ENCODE peak calls at places on chromosomes 1 and 21, in five cellular contexts. Z is SHP77; M is NCI-H2171 treated with DMSO at 0.1 percent for 48 hours; P is activated T-cell treated with anti-CD3 and anti-CD28 coated beads, Interleukin-2, amount 50 U/mL, for 1 hour; Y is stimulated activated CD4-positive, alpha-beta T cell treated with anti-CD3 and anti-CD28 coated beads, Interleukin-2, amount 100 ng/mL, for 48 hours. Q is an unnamed sample.

GRCh38 chr1:3618576-3618903 is 6.3 kb upstream of the TPRG1L start:
- DNase-seq in Z (no peak), M (no peak), P (no peak), Y (no peak), Q (no peak)

GRCh38 chr1:12184008-12184681 is 17.4 kb downstream of the TNFRSF1B start:
- DNase-seq in Z (no peak), M (no peak), P (no peak), Y (no peak), Q (no peak)

GRCh38 chr1:86650065-86650464 is 54.3 kb upstream of the SH3GLB1 start:
- DNase-seq in Z (no peak), M (no peak), P (no peak), Y (no peak), Q (no peak)

GRCh38 chr1:1359668-1360468 is 1.5 kb upstream of the MXRA8 start:
- DNase-seq in Z (no peak), M (no peak), P (no peak), Y (no peak), Q (no peak)

GRCh38 chr1:244969355-244970235 is 105.3 kb upstream of the HNRNPU start:
- DNase-seq in Z (peak; percentile 85), M (peak; percentile 86), P (peak; percentile 75), Y (peak; percentile 35), Q (peak; percentile 96)

GRCh38 chr21:43645414-43645891 is 13.8 kb downstream of the HSF2BP start:
- DNase-seq in Z (peak; percentile 70), M (peak; percentile 45), P (no peak), Y (peak; percentile 11), Q (peak; percentile 76)

GRCh38 chr1:116654351-116654750 is 13.2 kb downstream of the IGSF3 start:
- DNase-seq in Z (no peak), M (no peak), P (no peak), Y (no peak), Q (no peak)

GRCh38 chr1:147492207-147492606 is 49.1 kb upstream of the BCL9 start:
- DNase-seq in Z (no peak), M (peak; percentile 52), P (no peak), Y (no peak), Q (no peak)

GRCh38 chr1:183205196-183205781 is 19.2 kb downstream of the LAMC2 start:
- DNase-seq in Z (no peak), M (peak; percentile 52), P (no peak), Y (no peak), Q (no peak)

GRCh38 chr1:1281533-1282321 is 1.5 kb downstream of the SCNN1D start:
- DNase-seq in Z (peak; percentile 73), M (no peak), P (no peak), Y (no peak), Q (no peak)

GRCh38 chr1:192232859-192233417 is 74.7 kb downstream of the RGS18 start:
- DNase-seq in Z (no peak), M (peak; percentile 29), P (no peak), Y (no peak), Q (no peak)

GRCh38 chr1:89998306-89998705 is 3.4 kb downstream of the ZNF326 start:
- DNase-seq in Z (no peak), M (no peak), P (no peak), Y (no peak), Q (no peak)

GRCh38 chr1:9069324-9070100 is at the start of gene SLC2A5:
- DNase-seq in Z (peak; percentile 25), M (peak; percentile 78), P (no peak), Y (no peak), Q (no peak)

GRCh38 chr1:205421728-205422127 is at the start of gene LEMD1:
- DNase-seq in Z (no peak), M (peak; percentile 89), P (no peak), Y (no peak), Q (peak; percentile 10)

GRCh38 chr1:234309243-234309597 is 64.0 kb upstream of the COA6 start:
- DNase-seq in Z (no peak), M (no peak), P (no peak), Y (no peak), Q (no peak)

GRCh38 chr1:53593758-53594380 is 134.7 kb downstream of the DMRTB1 start:
- DNase-seq in Z (peak; percentile 28), M (no peak), P (peak; percentile 16), Y (no peak), Q (no peak)

GRCh38 chr1:22252902-22253790 is 110.2 kb upstream of the WNT4 start:
- DNase-seq in Z (no peak), M (no peak), P (no peak), Y (no peak), Q (no peak)

GRCh38 chr1:67429011-67429527 is 1.1 kb downstream of the SERBP1 start:
- DNase-seq in Z (no peak), M (peak; percentile 19), P (peak; percentile 46), Y (peak; percentile 24), Q (no peak)

Q was measured in NCI-H2107.